ENCODE peak calls at places on chromosomes 16 and 17, in ten cellular contexts. O is CD8-positive, alpha-beta T cell; N is brain microvascular endothelial cell; I is breast epithelium; P is AG04450; J is ovary; S is psoas muscle; B is PC-9; G is spleen; V is fibroblast of lung. A is an unnamed sample.

GRCh38 chr17:76631821-76632565 is 11.6 kb downstream of the ST6GALNAC1 start:
- DNase-seq in O (peak), N (no peak), I (no peak), P (no peak), J (no peak), S (no peak), B (peak), G (no peak), V (no peak), A (no peak)

GRCh38 chr17:968812-969766 is 10.5 kb downstream of the NXN start:
- DNase-seq in O (no peak), N (no peak), I (no peak), P (no peak), J (no peak), S (no peak), B (no peak), G (no peak), V (no peak), A (no peak)

GRCh38 chr16:20925780-20926179 is 25.2 kb downstream of the LYRM1 start:
- DNase-seq in O (no peak), N (no peak), I (no peak), P (no peak), J (no peak), S (no peak), B (no peak), G (no peak), V (no peak), A (no peak)

GRCh38 chr17:51056813-51057510 is 63.7 kb downstream of the SPAG9 start:
- DNase-seq in O (no peak), N (peak), I (no peak), P (peak), J (no peak), S (peak), B (peak), G (no peak), V (peak), A (no peak)

GRCh38 chr16:1770328-1771071 is 843 bp downstream of the NME3 start:
- DNase-seq in O (peak), N (peak), I (peak), P (no peak), J (peak), S (peak), B (no peak), G (peak), V (peak), A (peak)

GRCh38 chr16:13335894-13336293 is 434.5 kb downstream of the SHISA9 start:
- DNase-seq in O (no peak), N (no peak), I (no peak), P (no peak), J (no peak), S (no peak), B (no peak), G (no peak), V (no peak), A (no peak)

GRCh38 chr16:29810699-29811169 is 1.3 kb upstream of the PRRT2 start:
- DNase-seq in O (no peak), N (no peak), I (no peak), P (no peak), J (no peak), S (no peak), B (no peak), G (no peak), V (no peak), A (no peak)

GRCh38 chr16:1983544-1984346 is at the start of gene GFER:
- DNase-seq in O (peak), N (peak), I (peak), P (peak), J (peak), S (peak), B (peak), G (peak), V (peak), A (peak)

GRCh38 chr16:57815987-57816745 is 13.9 kb upstream of the KIFC3 start:
- DNase-seq in O (no peak), N (peak), I (peak), P (peak), J (no peak), S (peak), B (peak), G (peak), V (peak), A (peak)

GRCh38 chr17:14298221-14298994 is 2.5 kb upstream of the HS3ST3B1 start:
- DNase-seq in O (no peak), N (no peak), I (no peak), P (no peak), J (no peak), S (no peak), B (no peak), G (peak), V (no peak), A (no peak)

GRCh38 chr16:6674071-6674470 is 658.6 kb upstream of the RBFOX1 start:
- DNase-seq in O (no peak), N (no peak), I (no peak), P (no peak), J (no peak), S (no peak), B (no peak), G (no peak), V (no peak), A (no peak)

GRCh38 chr16:67571464-67571863 is 9.1 kb downstream of the CTCF start:
- DNase-seq in O (no peak), N (no peak), I (no peak), P (no peak), J (no peak), S (no peak), B (no peak), G (no peak), V (no peak), A (no peak)

GRCh38 chr17:61414936-61415251 is 15.3 kb downstream of the TBX2 start:
- DNase-seq in O (no peak), N (no peak), I (no peak), P (no peak), J (no peak), S (no peak), B (no peak), G (no peak), V (no peak), A (peak)

GRCh38 chr17:38425744-38426143 is 2.5 kb upstream of the ARHGAP23 start:
- DNase-seq in O (no peak), N (no peak), I (no peak), P (no peak), J (no peak), S (no peak), B (no peak), G (no peak), V (no peak), A (no peak)

GRCh38 chr16:88999457-89000206 is 22.6 kb upstream of the CBFA2T3 start:
- DNase-seq in O (no peak), N (no peak), I (no peak), P (no peak), J (no peak), S (no peak), B (no peak), G (no peak), V (no peak), A (no peak)

GRCh38 chr16:1046271-1046955 is 26.1 kb upstream of the SSTR5 start:
- DNase-seq in O (no peak), N (no peak), I (no peak), P (no peak), J (no peak), S (no peak), B (no peak), G (no peak), V (no peak), A (no peak)

GRCh38 chr17:45342306-45342705 is 25.5 kb upstream of the MAP3K14 start:
- DNase-seq in O (no peak), N (no peak), I (no peak), P (no peak), J (no peak), S (no peak), B (no peak), G (peak), V (no peak), A (no peak)

GRCh38 chr17:28878981-28879380 is 18.6 kb downstream of the FLOT2 start:
- DNase-seq in O (no peak), N (peak), I (no peak), P (no peak), J (no peak), S (no peak), B (peak), G (no peak), V (peak), A (peak)

GRCh38 chr16:67112591-67113399 is 3.1 kb downstream of the PHAF1 start:
- DNase-seq in O (no peak), N (no peak), I (no peak), P (no peak), J (no peak), S (no peak), B (peak), G (no peak), V (no peak), A (no peak)

GRCh38 chr16:13392341-13392740 is 490.9 kb downstream of the SHISA9 start:
- DNase-seq in O (no peak), N (no peak), I (no peak), P (no peak), J (no peak), S (no peak), B (no peak), G (no peak), V (no peak), A (no peak)

GRCh38 chr17:246226-246625 is 64.8 kb upstream of the DOC2B start:
- DNase-seq in O (no peak), N (no peak), I (no peak), P (no peak), J (peak), S (no peak), B (no peak), G (no peak), V (no peak), A (peak)

GRCh38 chr17:6648181-6648580 is 3.2 kb downstream of the MED31 start:
- DNase-seq in O (no peak), N (no peak), I (no peak), P (no peak), J (no peak), S (no peak), B (no peak), G (no peak), V (no peak), A (no peak)

GRCh38 chr17:6657633-6658287 is 6.2 kb downstream of the C17orf100 start:
- DNase-seq in O (no peak), N (no peak), I (no peak), P (no peak), J (no peak), S (no peak), B (no peak), G (no peak), V (no peak), A (no peak)

GRCh38 chr17:6654816-6655731 is 3.5 kb downstream of the C17orf100 start:
- DNase-seq in O (no peak), N (no peak), I (peak), P (no peak), J (no peak), S (no peak), B (no peak), G (peak), V (no peak), A (peak)

GRCh38 chr17:6651483-6652452 is at the start of the genes C17orf100 and MED31:
- DNase-seq in O (peak), N (peak), I (peak), P (peak), J (peak), S (peak), B (peak), G (peak), V (peak), A (peak)
- H3K27ac ChIP-seq in O (peak), N (peak), I (peak), P (peak), J (peak), S (peak), B (peak), G (peak), V (peak), A (peak)

GRCh38 chr16:9555051-9555450 is 463.6 kb downstream of the HAPSTR1 start:
- DNase-seq in O (no peak), N (no peak), I (no peak), P (no peak), J (no peak), S (no peak), B (no peak), G (no peak), V (no peak), A (no peak)
- TF ChIP-seq CTCF in O (no peak), N (no peak), I (no peak), P (no peak), J (no peak), S (no peak), B (no peak), G (no peak), V (no peak), A (no peak)

DNA sequence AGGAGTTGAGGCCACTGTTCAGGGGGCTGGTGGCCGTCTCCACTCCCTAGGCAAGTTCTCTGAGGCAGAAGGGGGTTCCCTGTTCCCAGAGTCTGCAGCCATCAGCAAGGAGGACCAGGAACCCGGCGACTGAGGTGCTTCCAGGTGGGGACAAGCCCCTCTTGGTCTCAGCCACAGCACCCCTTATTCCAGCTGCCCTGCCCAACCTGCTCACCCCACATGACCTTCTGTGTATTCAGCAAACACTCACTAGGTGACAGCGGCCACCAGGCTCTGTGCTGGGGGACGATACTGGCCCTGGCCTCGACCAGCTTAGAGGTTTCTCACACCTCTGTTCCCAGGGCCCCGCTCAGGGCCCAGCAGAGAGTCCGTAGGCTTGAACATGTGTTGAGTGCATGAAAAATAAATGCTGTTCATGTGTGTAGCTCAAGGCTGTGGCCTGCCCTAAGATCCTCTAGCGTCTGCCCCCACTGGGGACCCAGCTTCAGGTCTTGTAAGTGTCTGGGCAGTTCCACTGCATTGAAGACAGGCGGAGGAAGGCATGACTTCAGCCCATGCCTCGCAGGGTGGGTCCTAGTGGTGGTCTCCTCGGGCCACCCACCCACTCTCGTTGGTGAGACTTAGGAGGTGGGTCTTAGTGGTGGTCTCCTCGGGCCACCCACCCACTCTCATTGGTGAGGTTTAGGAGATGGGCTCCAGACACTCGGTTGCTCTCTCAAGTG is 44.2 kb downstream of the NT5M start:
- DNase-seq in O (no peak), N (no peak), I (no peak), P (no peak), J (no peak), S (no peak), B (no peak), G (peak), V (no peak), A (no peak)
- H3K27ac ChIP-seq in O (no peak), N (no peak), I (no peak), P (no peak), J (no peak), S (no peak), B (no peak), G (no peak), V (no peak), A (no peak)

GRCh38 chr16:78028018-78028417 is 5.7 kb downstream of the CLEC3A start:
- DNase-seq in O (no peak), N (no peak), I (no peak), P (no peak), J (no peak), S (no peak), B (no peak), G (no peak), V (no peak), A (no peak)

GRCh38 chr16:78024159-78024558 is 1.8 kb downstream of the CLEC3A start:
- DNase-seq in O (no peak), N (no peak), I (no peak), P (no peak), J (no peak), S (no peak), B (no peak), G (no peak), V (no peak), A (no peak)

DNA sequence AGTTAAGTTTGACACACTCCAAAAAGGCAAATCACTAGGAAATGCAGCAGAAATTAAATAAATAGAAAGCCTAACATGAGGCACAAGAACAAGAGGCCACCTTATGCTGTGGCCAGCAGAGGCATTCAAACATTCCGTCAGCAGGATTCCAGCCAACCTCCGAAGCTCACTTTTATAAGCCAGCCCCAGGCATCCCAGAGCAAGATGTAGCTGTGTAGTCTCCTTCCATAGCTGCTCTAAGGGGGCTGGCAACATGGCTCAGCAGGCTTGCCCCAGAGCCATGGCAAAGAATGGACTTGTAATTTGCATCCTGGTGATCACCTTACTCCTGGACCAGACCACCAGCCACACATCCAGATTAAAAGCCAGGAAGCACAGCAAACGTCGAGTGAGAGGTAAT is at the start of gene CLEC3A:
- DNase-seq in O (no peak), N (no peak), I (no peak), P (no peak), J (no peak), S (no peak), B (no peak), G (no peak), V (no peak), A (no peak)
- TF ChIP-seq CTCF in O (no peak), N (no peak), I (no peak), P (no peak), J (no peak), S (no peak), B (no peak), G (no peak), V (no peak), A (no peak)

GRCh38 chr17:58363457-58364185 is 11.6 kb upstream of the SUPT4H1 start:
- DNase-seq in O (no peak), N (no peak), I (no peak), P (no peak), J (no peak), S (no peak), B (no peak), G (no peak), V (no peak), A (no peak)

GRCh38 chr17:58365980-58366595 is 14.1 kb upstream of the SUPT4H1 start:
- DNase-seq in O (no peak), N (no peak), I (no peak), P (no peak), J (no peak), S (no peak), B (no peak), G (no peak), V (no peak), A (no peak)

GRCh38 chr17:58364270-58364942 is 12.4 kb upstream of the SUPT4H1 start:
- DNase-seq in O (no peak), N (no peak), I (no peak), P (no peak), J (no peak), S (no peak), B (no peak), G (no peak), V (no peak), A (no peak)

GRCh38 chr17:58367462-58367861 is 15.5 kb upstream of the SUPT4H1 start:
- DNase-seq in O (no peak), N (no peak), I (no peak), P (no peak), J (no peak), S (no peak), B (no peak), G (no peak), V (no peak), A (no peak)

GRCh38 chr17:58365185-58365979 is 13.4 kb upstream of the SUPT4H1 start:
- DNase-seq in O (no peak), N (no peak), I (no peak), P (no peak), J (no peak), S (no peak), B (no peak), G (no peak), V (no peak), A (no peak)
- H3K27ac ChIP-seq in O (no peak), N (no peak), I (no peak), P (no peak), J (no peak), S (no peak), B (no peak), G (no peak), V (no peak), A (no peak)

DNA sequence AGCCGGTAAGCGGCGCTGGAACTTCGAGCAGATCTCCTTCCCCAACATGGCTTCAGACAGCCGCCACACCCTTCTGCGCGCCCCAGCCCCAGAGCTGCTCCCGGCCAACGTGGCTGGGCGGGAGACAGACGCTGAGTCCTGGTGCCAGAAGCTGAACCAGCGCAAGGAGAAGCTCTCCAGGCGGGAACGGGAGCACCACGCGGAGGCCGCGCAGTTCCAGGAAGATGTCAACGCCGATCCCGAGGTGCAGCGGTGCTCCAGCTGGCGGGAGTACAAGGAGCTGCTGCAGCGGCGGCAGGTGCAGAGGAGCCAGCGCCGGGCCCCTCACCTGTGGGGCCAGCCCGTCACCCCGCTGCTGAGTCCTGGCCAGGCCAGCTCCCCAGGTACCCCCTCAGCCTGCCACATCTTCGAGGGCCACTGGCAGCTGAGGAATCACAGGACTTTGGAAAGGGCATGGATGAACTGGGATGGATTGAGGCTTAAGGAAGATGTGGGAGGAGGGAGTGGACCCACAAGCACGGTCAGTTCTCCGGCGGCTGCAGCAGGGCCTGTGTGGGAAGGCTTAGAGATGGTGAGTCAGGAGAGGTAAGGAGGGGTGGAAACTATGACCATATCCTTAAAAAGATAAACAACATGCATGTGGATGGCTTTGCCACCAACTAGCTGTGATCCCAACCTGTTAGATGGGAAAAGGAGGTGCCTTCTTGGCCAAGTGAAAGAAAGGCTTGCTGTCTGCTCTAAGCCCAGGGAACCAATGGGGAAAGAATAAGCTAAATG is 3.4 kb upstream of the LLGL2 start:
- DNase-seq in O (no peak), N (no peak), I (no peak), P (no peak), J (no peak), S (no peak), B (no peak), G (peak), V (no peak), A (no peak)
- TF ChIP-seq CTCF in O (no peak), N (no peak), I (no peak), P (no peak), J (no peak), S (no peak), B (no peak), G (no peak), V (no peak), A (no peak)

GRCh38 chr17:35789044-35789443 is 6.4 kb downstream of the MMP28 start:
- DNase-seq in O (no peak), N (no peak), I (no peak), P (no peak), J (no peak), S (no peak), B (no peak), G (no peak), V (no peak), A (no peak)
- H3K27ac ChIP-seq in O (no peak), N (peak), I (no peak), P (no peak), J (no peak), S (no peak), B (peak), G (no peak), V (peak), A (peak)

DNA sequence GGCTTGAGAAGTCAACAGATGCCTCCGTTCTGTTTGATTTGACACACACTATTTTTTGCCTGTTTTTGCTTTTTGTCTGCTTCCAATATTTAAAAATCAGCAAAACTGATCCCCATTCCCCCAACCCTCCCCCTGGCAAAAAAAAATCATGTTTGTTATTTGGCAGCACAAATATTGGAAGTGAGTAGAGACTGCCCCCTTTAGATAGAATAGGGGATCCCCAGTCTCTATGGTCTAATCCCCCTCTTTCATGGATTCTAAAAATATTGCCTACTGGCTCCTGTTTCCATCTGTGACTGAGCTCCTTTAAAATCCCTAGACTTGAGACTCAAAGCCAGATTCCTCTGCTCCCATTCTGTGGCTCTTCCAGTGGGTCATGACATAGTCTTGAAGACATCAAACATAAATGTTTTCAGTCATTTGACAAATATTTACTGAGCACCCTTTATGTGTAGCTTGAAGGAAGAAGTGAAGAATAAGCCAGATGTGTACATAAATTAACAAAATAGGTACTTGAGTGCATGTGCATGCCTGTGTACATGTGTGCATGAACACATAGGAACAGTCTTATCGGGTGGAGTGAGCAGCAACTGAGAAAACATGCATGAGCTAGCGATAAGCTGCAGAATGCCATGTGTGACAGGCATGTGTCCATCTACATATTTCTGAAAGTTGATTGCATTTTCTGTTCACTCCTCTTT is 101.2 kb downstream of the SALL1 start:
- DNase-seq in O (no peak), N (no peak), I (no peak), P (no peak), J (no peak), S (no peak), B (no peak), G (no peak), V (no peak), A (no peak)
- TF ChIP-seq CTCF in O (no peak), N (no peak), I (no peak), P (no peak), J (no peak), S (no peak), B (no peak), G (no peak), V (no peak), A (no peak)

GRCh38 chr17:7016886-7017826 is 4.7 kb downstream of the RNASEK start:
- DNase-seq in O (no peak), N (no peak), I (no peak), P (no peak), J (no peak), S (no peak), B (no peak), G (no peak), V (no peak), A (no peak)
- H3K27ac ChIP-seq in O (no peak), N (no peak), I (peak), P (no peak), J (peak), S (peak), B (no peak), G (peak), V (no peak), A (peak)